ENCODE peak calls at places on chromosomes 6 and 20, in five cellular contexts. I, L, R, O and T are unnamed samples.
A peak's percentile ranks its signal among the peaks of the same experiment; 100 is the strongest.

GRCh38 chr20:61677928-61678327 is 387.8 kb downstream of the TAF4 start:
- ATAC-seq in O (no peak), L (no peak), I (no peak), R (no peak), T (no peak)

GRCh38 chr6:63793727-63794126 is 158.1 kb downstream of the PHF3 start:
- ATAC-seq in I (no peak), L (peak; percentile 75), O (no peak), R (no peak), T (no peak)

GRCh38 chr6:42260972-42261371 is 43.3 kb upstream of the MRPS10 start:
- ATAC-seq in R (peak; percentile 90), I (peak; percentile 70), L (peak; percentile 91), O (peak; percentile 85), T (peak; percentile 75)

GRCh38 chr6:99604161-99605073 is 2.2 kb upstream of the PRDM13 start:
- ATAC-seq in I (peak; percentile 62), O (no peak), L (no peak), R (no peak), T (no peak)

GRCh38 chr6:113010590-113010989 is 663.5 kb downstream of the RFPL4B start:
- ATAC-seq in O (no peak), L (no peak), I (no peak), R (no peak), T (no peak)

GRCh38 chr6:35441205-35441604 is 10.9 kb upstream of the FANCE start:
- ATAC-seq in R (no peak), L (no peak), O (peak; percentile 28), I (peak; percentile 8), T (no peak)

GRCh38 chr6:101741474-101742171 is 348.1 kb downstream of the GRIK2 start:
- ATAC-seq in L (no peak), O (no peak), R (no peak), I (no peak), T (no peak)

GRCh38 chr6:56849876-56850275 is 105.0 kb upstream of the BEND6 start:
- ATAC-seq in O (no peak), R (no peak), L (peak; percentile 24), I (no peak), T (no peak)

GRCh38 chr20:59645761-59646171 is 41.4 kb downstream of the PHACTR3 start:
- ATAC-seq in L (no peak), R (no peak), I (no peak), O (peak; percentile 94), T (no peak)

GRCh38 chr6:143545165-143545564 is 33.6 kb upstream of the FUCA2 start:
- ATAC-seq in L (no peak), R (peak; percentile 48), O (no peak), I (no peak), T (no peak)

GRCh38 chr6:132161283-132161682 is 210.1 kb upstream of the CCN2 start:
- ATAC-seq in O (peak; percentile 86), L (peak; percentile 42), R (no peak), I (no peak), T (peak; percentile 31)

GRCh38 chr20:21526776-21527175 is 12.9 kb upstream of the NKX2-2 start:
- ATAC-seq in R (no peak), O (no peak), I (no peak), L (no peak), T (no peak)

GRCh38 chr6:136969930-136970329 is 47.8 kb downstream of the SLC35D3 start:
- ATAC-seq in O (no peak), L (no peak), R (no peak), I (no peak), T (no peak)

GRCh38 chr20:34215711-34216381 is 25.4 kb upstream of the ASIP start:
- ATAC-seq in I (peak; percentile 93), O (peak; percentile 98), L (peak; percentile 22), R (peak; percentile 99), T (peak; percentile 98)

GRCh38 chr6:38499697-38500096 is 140.0 kb downstream of the BTBD9 start:
- ATAC-seq in I (no peak), O (no peak), L (no peak), R (no peak), T (no peak)

GRCh38 chr6:37005061-37005810 is at the start of gene FGD2:
- ATAC-seq in I (no peak), L (peak; percentile 87), O (no peak), R (peak; percentile 84), T (no peak)

GRCh38 chr20:57567471-57568079 is 6.7 kb downstream of the PCK1 start:
- ATAC-seq in L (no peak), I (no peak), O (peak; percentile 11), R (no peak), T (no peak)

GRCh38 chr6:31851485-31851832 is 11.2 kb downstream of the NEU1 start:
- ATAC-seq in L (no peak), R (no peak), O (peak; percentile 9), I (no peak), T (no peak)

GRCh38 chr20:2817891-2818595 is 1.9 kb downstream of the TMEM239 start:
- ATAC-seq in L (no peak), R (no peak), O (no peak), I (no peak), T (no peak)

GRCh38 chr6:68895929-68896328 is 260.8 kb downstream of the ADGRB3 start:
- ATAC-seq in R (no peak), L (no peak), O (no peak), I (no peak), T (no peak)

GRCh38 chr6:15400572-15401004 is 154.7 kb downstream of the JARID2 start:
- ATAC-seq in O (peak; percentile 33), R (peak; percentile 91), L (no peak), I (peak; percentile 72), T (peak; percentile 66)

GRCh38 chr6:154478021-154478651 is 32.3 kb downstream of the CNKSR3 start:
- ATAC-seq in R (peak; percentile 21), O (peak; percentile 12), I (peak; percentile 70), L (no peak), T (no peak)

GRCh38 chr20:21019468-21019830 is 86.7 kb downstream of the LINC00237 start:
- ATAC-seq in O (peak; percentile 6), I (no peak), L (no peak), R (no peak), T (no peak)

GRCh38 chr6:90466191-90466940 is 120.5 kb downstream of the MAP3K7 start:
- ATAC-seq in R (peak; percentile 65), I (no peak), O (no peak), L (peak; percentile 50), T (no peak)

GRCh38 chr6:158402184-158402583 is 89.9 kb downstream of the TULP4 start:
- ATAC-seq in I (no peak), R (no peak), O (no peak), L (no peak), T (no peak)

GRCh38 chr6:113671440-113671839 is 185.7 kb upstream of the MARCKS start:
- ATAC-seq in R (no peak), I (no peak), O (no peak), L (no peak), T (no peak)

GRCh38 chr6:13261464-13261994 is 66.8 kb downstream of the TBC1D7 start:
- ATAC-seq in L (peak; percentile 57), O (no peak), R (no peak), I (peak; percentile 70), T (no peak)

GRCh38 chr6:159602370-159603185 is 90.5 kb downstream of the SOD2 start:
- ATAC-seq in I (peak; percentile 27), O (peak; percentile 35), L (no peak), R (no peak), T (no peak)
- H3K9me3 ChIP-seq in I (no peaks in the 10 kb centered on the region), O (no peaks in the 10 kb centered on the region), L (no peaks in the 10 kb centered on the region), R (no peaks in the 10 kb centered on the region), T (no peaks in the 10 kb centered on the region)

DNA sequence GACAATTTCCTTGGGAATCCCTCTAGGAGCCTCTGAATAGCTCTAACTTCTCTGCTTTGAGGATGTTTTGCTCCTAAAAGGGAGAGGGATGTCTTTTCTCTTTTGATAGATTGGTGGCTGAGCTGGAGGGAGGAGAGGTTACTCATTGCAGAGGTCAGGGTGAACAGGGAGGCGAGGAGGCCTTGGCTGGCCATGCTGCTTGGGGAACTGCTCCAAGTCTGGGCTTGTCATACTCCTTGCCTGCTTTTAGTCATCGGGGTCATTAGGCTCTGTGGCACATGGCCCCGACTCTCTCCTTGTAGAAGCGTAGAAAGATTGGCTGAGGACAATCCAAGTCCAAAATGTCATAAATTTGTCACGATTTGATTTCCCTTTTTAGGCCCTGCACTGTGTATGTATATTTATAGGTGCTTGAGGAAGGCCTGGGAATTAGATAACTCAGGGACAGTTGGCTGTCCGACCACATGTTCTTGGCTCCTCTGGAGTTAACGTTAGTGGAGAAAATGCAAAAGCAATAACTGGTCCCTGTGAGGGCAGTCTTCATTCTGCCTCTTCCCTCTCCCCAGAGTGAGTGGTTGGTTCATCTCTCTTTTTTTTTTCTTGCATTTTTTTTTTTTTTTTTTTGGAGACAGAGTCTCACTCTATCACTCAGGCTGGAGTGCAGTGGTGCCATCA is 160.1 kb downstream of the SCP2D1 start:
- ATAC-seq in O (no peak), R (no peak), I (peak; percentile 49), L (no peak), T (peak; percentile 92)
- TF ChIP-seq POLR2AphosphoS5 in O (no peak), R (no peak), I (no peak), L (no peak), T (peak; percentile 38)

GRCh38 chr20:25233016-25233772 is 14.7 kb upstream of the PYGB start:
- ATAC-seq in I (peak; percentile 83), L (no peak), O (peak; percentile 82), R (peak; percentile 14), T (peak; percentile 21)
- TF ChIP-seq EP300 in I (no peak), L (no peak), O (peak; percentile 36), R (no peak), T (no peak)

GRCh38 chr20:51217347-51218045 is 194.6 kb upstream of the KCNG1 start:
- ATAC-seq in R (no peak), O (no peak), L (no peak), I (no peak), T (no peak)
- H3K9me3 ChIP-seq in R (no peaks in the 10 kb centered on the region), O (peaks cover 20% of the 10 kb centered on the region), L (peaks cover 6% of the 10 kb centered on the region), I (peaks cover 8% of the 10 kb centered on the region), T (no peaks in the 10 kb centered on the region)